ENCODE peak calls at places on chromosome 4, in eight cellular contexts. Y, U, Q, N, A, J, K and C are unnamed samples.

GRCh38 chr4:149347139-149347538 is 468.5 kb downstream of the IQCM start:
- DNase-seq in Y (peak; percentile 51), U (no peak), Q (no peak), N (no peak), A (no peak), J (no peak), K (no peak), C (no peak)

GRCh38 chr4:73816814-73817213 is 19.7 kb upstream of the CXCL6 start:
- DNase-seq in Y (peak; percentile 77), U (no peak), Q (no peak), N (no peak), A (no peak), J (no peak), K (peak; percentile 89), C (no peak)

GRCh38 chr4:140952709-140953108 is 180.6 kb downstream of the RNF150 start:
- DNase-seq in Y (peak; percentile 31), U (no peak), Q (no peak), N (no peak), A (no peak), J (no peak), K (peak; percentile 41), C (no peak)

GRCh38 chr4:24578364-24578763 is 6.0 kb downstream of the DHX15 start:
- DNase-seq in Y (no peak), U (no peak), Q (no peak), N (no peak), A (no peak), J (no peak), K (no peak), C (no peak)

GRCh38 chr4:80259012-80259411 is 7.5 kb upstream of the FGF5 start:
- DNase-seq in Y (no peak), U (no peak), Q (no peak), N (no peak), A (no peak), J (no peak), K (no peak), C (no peak)

GRCh38 chr4:22170353-22170752 is 221.8 kb upstream of the KCNIP4 start:
- DNase-seq in Y (peak; percentile 54), U (no peak), Q (no peak), N (no peak), A (no peak), J (no peak), K (peak; percentile 84), C (no peak)

GRCh38 chr4:7988437-7988836 is 48.8 kb upstream of the AFAP1 start:
- DNase-seq in Y (peak; percentile 69), U (no peak), Q (no peak), N (no peak), A (no peak), J (no peak), K (peak; percentile 74), C (no peak)

GRCh38 chr4:161816958-161817357 is 346.8 kb downstream of the FSTL5 start:
- DNase-seq in Y (no peak), U (no peak), Q (no peak), N (no peak), A (no peak), J (no peak), K (peak; percentile 62), C (no peak)

GRCh38 chr4:56723201-56723605 is 42.1 kb upstream of the HOPX start:
- DNase-seq in Y (no peak), U (no peak), Q (no peak), N (no peak), A (no peak), J (no peak), K (peak; percentile 45), C (no peak)

GRCh38 chr4:60250657-60251056 is 949.5 kb upstream of the ADGRL3 start:
- DNase-seq in Y (no peak), U (no peak), Q (no peak), N (no peak), A (no peak), J (no peak), K (no peak), C (no peak)

GRCh38 chr4:122798101-122798500 is 28.5 kb upstream of the FGF2 start:
- DNase-seq in Y (peak; percentile 96), U (peak; percentile 64), Q (no peak), N (no peak), A (peak; percentile 46), J (no peak), K (no peak), C (peak; percentile 43)

GRCh38 chr4:127000090-127000489 is 632.7 kb upstream of the INTU start:
- DNase-seq in Y (no peak), U (no peak), Q (no peak), N (no peak), A (no peak), J (no peak), K (no peak), C (no peak)

GRCh38 chr4:151422862-151423261 is 13.9 kb downstream of the FHIP1A start:
- DNase-seq in Y (no peak), U (no peak), Q (no peak), N (no peak), A (no peak), J (no peak), K (no peak), C (no peak)

GRCh38 chr4:8731364-8731763 is 138.8 kb downstream of the CPZ start:
- DNase-seq in Y (no peak), U (no peak), Q (no peak), N (no peak), A (no peak), J (no peak), K (no peak), C (no peak)

GRCh38 chr4:118326585-118326984 is 26.2 kb downstream of the PRSS12 start:
- DNase-seq in Y (no peak), U (no peak), Q (no peak), N (no peak), A (no peak), J (no peak), K (no peak), C (no peak)

GRCh38 chr4:157010630-157011029 is 39.0 kb upstream of the PDGFC start:
- DNase-seq in Y (no peak), U (no peak), Q (no peak), N (no peak), A (no peak), J (no peak), K (no peak), C (no peak)

GRCh38 chr4:52249583-52249982 is 198.5 kb downstream of the SPATA18 start:
- DNase-seq in Y (no peak), U (no peak), Q (no peak), N (no peak), A (no peak), J (no peak), K (no peak), C (no peak)

GRCh38 chr4:95381843-95382580 is 166.8 kb downstream of the UNC5C start:
- DNase-seq in Y (no peak), U (no peak), Q (no peak), N (no peak), A (no peak), J (no peak), K (no peak), C (no peak)

GRCh38 chr4:55762815-55763214 is 56.8 kb upstream of the EXOC1L start:
- DNase-seq in Y (no peak), U (no peak), Q (no peak), N (no peak), A (no peak), J (no peak), K (no peak), C (no peak)

GRCh38 chr4:78753091-78753490 is 23.1 kb upstream of the BMP2K start:
- DNase-seq in Y (no peak), U (no peak), Q (no peak), N (no peak), A (no peak), J (no peak), K (no peak), C (no peak)

GRCh38 chr4:6783111-6783981 is 819 bp downstream of the KIAA0232 start:
- DNase-seq in Y (peak; percentile 93), U (peak; percentile 95), Q (peak; percentile 87), N (peak; percentile 67), A (peak; percentile 95), J (peak; percentile 91), K (peak; percentile 76), C (peak; percentile 91)
- TF ChIP-seq CTCF in Y (no peak), U (no peak), Q (peak; percentile 51), N (no peak), A (peak; percentile 55), J (no peak), K (no peak), C (no peak)

DNA sequence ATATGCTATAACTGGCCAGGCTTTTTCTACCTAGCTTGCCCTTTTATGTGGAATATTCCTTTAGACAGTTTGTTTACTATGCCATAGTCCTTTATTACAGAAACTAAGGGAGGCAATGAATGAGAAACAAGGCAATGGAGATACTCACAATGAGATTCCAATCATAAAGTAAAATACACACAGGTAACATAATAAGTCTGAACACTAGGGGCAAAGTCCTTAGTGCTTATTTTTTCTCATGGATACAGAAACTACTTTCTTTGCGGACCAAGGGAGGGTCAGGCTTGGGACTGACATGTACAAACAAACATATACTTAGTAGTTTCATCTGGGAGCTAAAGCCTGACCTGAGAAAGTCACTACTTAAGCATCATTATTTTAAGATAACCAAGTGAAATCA is 16.0 kb upstream of the UGT8 start:
- DNase-seq in Y (no peak), U (no peak), Q (no peak), N (no peak), A (no peak), J (no peak), K (no peak), C (no peak)
- TF ChIP-seq CTCF in Y (no peak), U (no peak), Q (peak; percentile 21), N (no peak), A (no peak), J (no peak), K (no peak), C (peak; percentile 18)

DNA sequence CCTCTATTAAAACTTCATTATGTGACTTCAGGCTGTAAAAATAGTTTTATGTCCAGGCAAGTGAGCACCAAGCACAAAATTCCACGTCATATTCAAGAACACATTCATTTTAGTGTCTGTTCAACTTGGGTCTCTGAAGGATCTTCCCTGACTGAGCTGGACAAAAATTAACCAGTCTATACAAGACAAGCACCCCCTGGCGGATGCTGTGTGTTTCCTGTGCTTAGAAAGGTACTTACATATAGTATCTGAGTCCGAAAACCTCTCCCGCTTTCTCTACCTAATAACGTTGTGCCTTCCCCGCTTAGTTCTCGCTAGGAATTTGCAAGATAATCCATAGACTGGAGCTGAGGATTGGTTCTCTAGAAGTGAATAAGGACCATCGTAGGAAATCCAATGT is 2214.5 kb upstream of the TENM3 start:
- DNase-seq in Y (no peak), U (no peak), Q (peak; percentile 84), N (no peak), A (no peak), J (peak; percentile 58), K (peak; percentile 33), C (no peak)
- TF ChIP-seq CTCF in Y (no peak), U (no peak), Q (peak; percentile 81), N (no peak), A (no peak), J (peak; percentile 39), K (peak; percentile 49), C (no peak)

DNA sequence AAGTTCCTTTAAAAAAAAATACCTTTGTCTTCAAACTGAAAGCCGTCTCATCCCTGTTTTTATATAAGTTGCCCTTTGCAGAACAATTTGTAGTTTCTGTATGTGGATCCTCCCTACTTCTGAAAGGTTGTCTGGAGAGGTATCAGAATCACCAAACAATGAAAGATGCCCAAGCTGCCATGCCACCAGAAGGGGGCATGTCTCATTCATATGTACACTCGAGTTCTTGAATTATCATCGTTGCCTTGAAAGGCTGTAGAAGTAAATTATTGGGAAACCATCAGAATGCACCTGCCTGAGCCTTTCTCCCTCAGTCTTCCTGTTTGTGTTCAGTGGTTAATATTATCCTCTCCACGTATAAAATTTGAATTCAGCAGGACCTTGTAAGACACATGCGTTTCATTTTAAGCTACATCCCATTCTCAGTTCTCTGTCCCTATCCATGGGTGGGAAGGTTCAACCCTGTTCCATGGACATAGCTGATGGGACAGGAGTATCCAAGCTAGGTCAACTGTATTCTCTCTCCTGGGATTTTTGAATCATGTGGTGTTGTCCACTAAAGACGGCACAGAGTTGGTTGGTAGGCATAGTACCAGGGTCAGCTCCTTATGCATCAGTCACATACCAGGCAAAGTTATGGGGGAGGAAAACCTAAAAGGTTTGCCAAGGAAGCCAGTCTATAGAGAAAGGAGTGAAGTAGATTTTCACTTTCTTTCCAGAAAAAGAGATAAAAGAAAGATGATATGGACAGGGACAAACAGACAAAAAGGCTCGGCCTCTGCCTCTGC is 24.0 kb downstream of the GALNT7 start:
- DNase-seq in Y (no peak), U (no peak), Q (no peak), N (no peak), A (no peak), J (no peak), K (no peak), C (no peak)
- TF ChIP-seq CTCF in Y (peak; percentile 0), U (no peak), Q (peak; percentile 62), N (no peak), A (no peak), J (no peak), K (peak; percentile 42), C (no peak)